ENCODE peak calls at places on chromosomes 6 and 20, in eight cellular contexts. O is CD8-positive, alpha-beta memory T cell; A is Kasumi-1; Y is iris pigment epithelial cell; B is stimulated activated CD4-positive, alpha-beta T cell treated with anti-CD3 and anti-CD28 coated beads, TNF-alpha, amount 100 ng/mL, for 1 hour; I is body of pancreas; K is Calu3; T is NCI-H2029. U is an unnamed sample.

GRCh38 chr20:33209789-33210188 is 7.4 kb upstream of the BPIFA3 start:
- DNase-seq in I (peak; percentile 82), O (peak; percentile 4), Y (peak; percentile 53), T (no peak), K (peak; percentile 89), A (peak; percentile 30), B (no peak), U (no peak)

GRCh38 chr6:14894105-14894504 is 351.8 kb upstream of the JARID2 start:
- DNase-seq in I (no peak), Y (no peak), T (no peak), A (no peak), O (no peak), B (no peak), K (no peak), U (no peak)

GRCh38 chr6:2562721-2563120 is 188.0 kb downstream of the MYLK4 start:
- DNase-seq in O (no peak), Y (no peak), K (no peak), I (no peak), B (no peak), T (no peak), A (no peak), U (no peak)

GRCh38 chr20:62172666-62173065 is 10.2 kb upstream of the MTG2 start:
- DNase-seq in I (no peak), A (no peak), K (no peak), Y (no peak), B (no peak), T (no peak), O (no peak), U (no peak)

GRCh38 chr6:161637658-161638057 is 363.8 kb upstream of the AGPAT4 start:
- DNase-seq in T (no peak), K (no peak), Y (no peak), A (no peak), I (peak; percentile 24), O (no peak), B (no peak), U (no peak)

GRCh38 chr6:46421239-46421638 is 70.0 kb downstream of the RCAN2 start:
- DNase-seq in T (no peak), B (no peak), I (no peak), Y (peak; percentile 54), K (no peak), O (no peak), A (no peak), U (no peak)

GRCh38 chr6:79467716-79468115 is 69.5 kb downstream of the LCA5 start:
- DNase-seq in T (no peak), I (no peak), O (no peak), B (no peak), K (no peak), A (peak; percentile 63), Y (peak; percentile 20), U (no peak)

GRCh38 chr6:34671801-34672656 is 24.5 kb downstream of the ILRUN start:
- DNase-seq in T (no peak), Y (peak; percentile 64), B (peak; percentile 34), K (peak; percentile 47), O (peak; percentile 65), A (peak; percentile 9), I (no peak), U (peak; percentile 69)

GRCh38 chr6:128558021-128558420 is 37.6 kb upstream of the PTPRK start:
- DNase-seq in K (no peak), T (no peak), A (no peak), O (no peak), B (no peak), I (no peak), Y (no peak), U (no peak)

GRCh38 chr20:14245368-14245970 is 91.9 kb downstream of the FLRT3 start:
- DNase-seq in B (no peak), I (no peak), Y (peak; percentile 1), A (no peak), O (no peak), K (no peak), T (no peak), U (no peak)

GRCh38 chr20:56758706-56759105 is 129.6 kb downstream of the TFAP2C start:
- DNase-seq in B (no peak), Y (no peak), T (no peak), O (no peak), A (no peak), I (no peak), K (no peak), U (no peak)

GRCh38 chr6:87832025-87832825 is 130.2 kb upstream of the AKIRIN2 start:
- DNase-seq in T (peak; percentile 4), A (peak; percentile 82), K (no peak), Y (peak; percentile 44), B (no peak), I (no peak), O (no peak), U (no peak)

GRCh38 chr20:47676219-47676721 is 109.0 kb downstream of the SULF2 start:
- DNase-seq in K (no peak), Y (no peak), A (no peak), B (no peak), O (no peak), T (no peak), I (no peak), U (no peak)

GRCh38 chr20:47231382-47232042 is 125.0 kb downstream of the ZMYND8 start:
- DNase-seq in A (no peak), B (no peak), K (no peak), Y (peak; percentile 81), I (no peak), T (no peak), O (no peak), U (no peak)

GRCh38 chr6:150922137-150922536 is 56.6 kb downstream of the MTHFD1L start:
- DNase-seq in I (no peak), B (no peak), Y (no peak), O (no peak), T (no peak), A (no peak), K (no peak), U (no peak)

GRCh38 chr6:42106663-42107023 is 35.8 kb downstream of the C6orf132 start:
- DNase-seq in A (no peak), O (no peak), B (no peak), K (no peak), Y (no peak), I (peak; percentile 58), T (no peak), U (no peak)

GRCh38 chr6:43090557-43090952 is 14.4 kb downstream of the PTK7 start:
- DNase-seq in A (no peak), K (no peak), Y (no peak), T (no peak), B (no peak), I (no peak), O (no peak), U (no peak)

GRCh38 chr20:50438986-50439407 is 71.2 kb upstream of the PTPN1 start:
- DNase-seq in T (no peak), Y (peak; percentile 66), K (peak; percentile 85), I (no peak), O (no peak), B (no peak), A (no peak), U (no peak)

U was measured in central memory CD8-positive, alpha-beta T cell.